ENCODE peak calls at places on chromosomes 7 and 10, in four cellular contexts. One of them, this sample, is unnamed.

GRCh38 chr10:4688620-4689019 is 137.4 kb upstream of the AKR1E2 start:
- DNase-seq in posterior cingulate gyrus: no peak
- DNase-seq in tibial nerve: no peak
- DNase-seq in SHP77 treated with DMSO at 0.1 percent for 48 hours: no peak
- DNase-seq in this sample: no peak

GRCh38 chr10:6278519-6279120 is 75.9 kb downstream of the PFKFB3 start:
- DNase-seq in posterior cingulate gyrus: no peak
- DNase-seq in tibial nerve: no peak
- DNase-seq in SHP77 treated with DMSO at 0.1 percent for 48 hours: no peak
- DNase-seq in this sample: no peak

GRCh38 chr10:98511861-98512260 is 65.1 kb upstream of the HPS1 start:
- DNase-seq in posterior cingulate gyrus: no peak
- DNase-seq in tibial nerve: no peak
- DNase-seq in SHP77 treated with DMSO at 0.1 percent for 48 hours: no peak
- DNase-seq in this sample: no peak

GRCh38 chr10:13776861-13777301 is 190.1 kb downstream of the PRPF18 start:
- DNase-seq in posterior cingulate gyrus: no peak
- DNase-seq in tibial nerve: no peak
- DNase-seq in SHP77 treated with DMSO at 0.1 percent for 48 hours: no peak
- DNase-seq in this sample: no peak

GRCh38 chr7:42605381-42605780 is 306.5 kb downstream of the C7orf25 start:
- DNase-seq in posterior cingulate gyrus: no peak
- DNase-seq in tibial nerve: no peak
- DNase-seq in SHP77 treated with DMSO at 0.1 percent for 48 hours: no peak
- DNase-seq in this sample: no peak

GRCh38 chr10:85919358-85920022 is 447.1 kb downstream of the GRID1 start:
- DNase-seq in posterior cingulate gyrus: no peak
- DNase-seq in tibial nerve: no peak
- DNase-seq in SHP77 treated with DMSO at 0.1 percent for 48 hours: no peak
- DNase-seq in this sample: no peak

GRCh38 chr7:123747620-123748141 is 1.1 kb downstream of the WASL start:
- DNase-seq in posterior cingulate gyrus: no peak
- DNase-seq in tibial nerve: peak; percentile 34
- DNase-seq in SHP77 treated with DMSO at 0.1 percent for 48 hours: peak; percentile 16
- DNase-seq in this sample: peak; percentile 37

GRCh38 chr10:4013651-4014085 is 228.7 kb upstream of the KLF6 start:
- DNase-seq in posterior cingulate gyrus: no peak
- DNase-seq in tibial nerve: no peak
- DNase-seq in SHP77 treated with DMSO at 0.1 percent for 48 hours: no peak
- DNase-seq in this sample: no peak

GRCh38 chr10:79044846-79045245 is 23.9 kb upstream of the ZMIZ1 start:
- DNase-seq in posterior cingulate gyrus: peak; percentile 7
- DNase-seq in tibial nerve: no peak
- DNase-seq in SHP77 treated with DMSO at 0.1 percent for 48 hours: no peak
- DNase-seq in this sample: no peak

GRCh38 chr7:141550694-141551079 is 523 bp upstream of the AGK start:
- DNase-seq in posterior cingulate gyrus: no peak
- DNase-seq in tibial nerve: peak; percentile 5
- DNase-seq in SHP77 treated with DMSO at 0.1 percent for 48 hours: no peak
- DNase-seq in this sample: peak; percentile 37

GRCh38 chr10:131934769-131935168 is 34.0 kb downstream of the PPP2R2D start:
- DNase-seq in posterior cingulate gyrus: no peak
- DNase-seq in tibial nerve: no peak
- DNase-seq in SHP77 treated with DMSO at 0.1 percent for 48 hours: no peak
- DNase-seq in this sample: peak; percentile 52

GRCh38 chr7:91565499-91566331 is 301.5 kb downstream of the FZD1 start:
- DNase-seq in posterior cingulate gyrus: peak; percentile 10
- DNase-seq in tibial nerve: peak; percentile 41
- DNase-seq in SHP77 treated with DMSO at 0.1 percent for 48 hours: peak; percentile 88
- DNase-seq in this sample: peak; percentile 66

GRCh38 chr10:32445036-32445435 is 904 bp upstream of the CCDC7 start:
- DNase-seq in posterior cingulate gyrus: no peak
- DNase-seq in tibial nerve: no peak
- DNase-seq in SHP77 treated with DMSO at 0.1 percent for 48 hours: no peak
- DNase-seq in this sample: no peak

GRCh38 chr7:111438369-111439289 is 123.7 kb downstream of the IMMP2L start:
- DNase-seq in posterior cingulate gyrus: no peak
- DNase-seq in tibial nerve: no peak
- DNase-seq in SHP77 treated with DMSO at 0.1 percent for 48 hours: no peak
- DNase-seq in this sample: no peak

GRCh38 chr7:117458977-117459583 is 20.7 kb upstream of the CFTR start:
- DNase-seq in posterior cingulate gyrus: no peak
- DNase-seq in tibial nerve: no peak
- DNase-seq in SHP77 treated with DMSO at 0.1 percent for 48 hours: no peak
- DNase-seq in this sample: no peak

GRCh38 chr10:95303535-95303934 is 12.7 kb upstream of the PDLIM1 start:
- DNase-seq in posterior cingulate gyrus: peak; percentile 41
- DNase-seq in tibial nerve: no peak
- DNase-seq in SHP77 treated with DMSO at 0.1 percent for 48 hours: no peak
- DNase-seq in this sample: no peak